ENCODE peak calls at places on chromosomes 2 and 18, in seven cellular contexts. One of them, this sample, is unnamed.

GRCh38 chr18:68428026-68428425 is 286.9 kb downstream of the TMX3 start:
- DNase-seq in heart right ventricle: no peak
- DNase-seq in stimulated activated CD4-positive, alpha-beta T cell treated with anti-CD3 and anti-CD28 coated beads, Interleukin-2, amount 100 ng/mL, for 48 hours: no peak
- DNase-seq in esophagus squamous epithelium: no peak
- DNase-seq in T1000: no peak
- DNase-seq in NCI-H1048: peak; percentile 1
- DNase-seq in SK-N-DZ: no peak
- DNase-seq in this sample: no peak

GRCh38 chr2:241154915-241155314 is 4.6 kb downstream of the PPP1R7 start:
- DNase-seq in heart right ventricle: no peak
- DNase-seq in stimulated activated CD4-positive, alpha-beta T cell treated with anti-CD3 and anti-CD28 coated beads, Interleukin-2, amount 100 ng/mL, for 48 hours: peak; percentile 19
- DNase-seq in esophagus squamous epithelium: no peak
- DNase-seq in T1000: no peak
- DNase-seq in NCI-H1048: no peak
- DNase-seq in SK-N-DZ: no peak
- DNase-seq in this sample: peak; percentile 82

GRCh38 chr2:202102425-202103005 is 29.5 kb downstream of the KIAA2012 start:
- DNase-seq in heart right ventricle: no peak
- DNase-seq in stimulated activated CD4-positive, alpha-beta T cell treated with anti-CD3 and anti-CD28 coated beads, Interleukin-2, amount 100 ng/mL, for 48 hours: no peak
- DNase-seq in esophagus squamous epithelium: no peak
- DNase-seq in T1000: no peak
- DNase-seq in NCI-H1048: no peak
- DNase-seq in SK-N-DZ: no peak
- DNase-seq in this sample: no peak

GRCh38 chr2:96146881-96147592 is 1.8 kb upstream of the DUSP2 start:
- DNase-seq in heart right ventricle: peak; percentile 19
- DNase-seq in stimulated activated CD4-positive, alpha-beta T cell treated with anti-CD3 and anti-CD28 coated beads, Interleukin-2, amount 100 ng/mL, for 48 hours: no peak
- DNase-seq in esophagus squamous epithelium: no peak
- DNase-seq in T1000: no peak
- DNase-seq in NCI-H1048: no peak
- DNase-seq in SK-N-DZ: peak; percentile 86
- DNase-seq in this sample: no peak

GRCh38 chr2:48356701-48357322 is 173.1 kb upstream of the STON1 start:
- DNase-seq in heart right ventricle: no peak
- DNase-seq in stimulated activated CD4-positive, alpha-beta T cell treated with anti-CD3 and anti-CD28 coated beads, Interleukin-2, amount 100 ng/mL, for 48 hours: no peak
- DNase-seq in esophagus squamous epithelium: no peak
- DNase-seq in T1000: no peak
- DNase-seq in NCI-H1048: no peak
- DNase-seq in SK-N-DZ: peak; percentile 15
- DNase-seq in this sample: no peak

GRCh38 chr2:163252199-163252598 is 413.6 kb upstream of the KCNH7 start:
- DNase-seq in heart right ventricle: no peak
- DNase-seq in stimulated activated CD4-positive, alpha-beta T cell treated with anti-CD3 and anti-CD28 coated beads, Interleukin-2, amount 100 ng/mL, for 48 hours: no peak
- DNase-seq in esophagus squamous epithelium: no peak
- DNase-seq in T1000: no peak
- DNase-seq in NCI-H1048: no peak
- DNase-seq in SK-N-DZ: no peak
- DNase-seq in this sample: no peak

GRCh38 chr2:209662091-209662490 is 109.5 kb upstream of the UNC80 start:
- DNase-seq in heart right ventricle: no peak
- DNase-seq in stimulated activated CD4-positive, alpha-beta T cell treated with anti-CD3 and anti-CD28 coated beads, Interleukin-2, amount 100 ng/mL, for 48 hours: no peak
- DNase-seq in esophagus squamous epithelium: no peak
- DNase-seq in T1000: no peak
- DNase-seq in NCI-H1048: no peak
- DNase-seq in SK-N-DZ: peak; percentile 17
- DNase-seq in this sample: peak; percentile 39

GRCh38 chr18:4765401-4765800 is 310.3 kb upstream of the DLGAP1 start:
- DNase-seq in heart right ventricle: no peak
- DNase-seq in stimulated activated CD4-positive, alpha-beta T cell treated with anti-CD3 and anti-CD28 coated beads, Interleukin-2, amount 100 ng/mL, for 48 hours: no peak
- DNase-seq in esophagus squamous epithelium: no peak
- DNase-seq in T1000: no peak
- DNase-seq in NCI-H1048: no peak
- DNase-seq in SK-N-DZ: no peak
- DNase-seq in this sample: no peak

GRCh38 chr18:51151568-51152511 is 45.6 kb downstream of the MEX3C start:
- DNase-seq in heart right ventricle: no peak
- DNase-seq in stimulated activated CD4-positive, alpha-beta T cell treated with anti-CD3 and anti-CD28 coated beads, Interleukin-2, amount 100 ng/mL, for 48 hours: peak; percentile 46
- DNase-seq in esophagus squamous epithelium: no peak
- DNase-seq in T1000: no peak
- DNase-seq in NCI-H1048: no peak
- DNase-seq in SK-N-DZ: peak; percentile 65
- DNase-seq in this sample: peak; percentile 1

GRCh38 chr2:144643537-144644336 is 123.8 kb upstream of the ZEB2 start:
- DNase-seq in heart right ventricle: no peak
- DNase-seq in stimulated activated CD4-positive, alpha-beta T cell treated with anti-CD3 and anti-CD28 coated beads, Interleukin-2, amount 100 ng/mL, for 48 hours: no peak
- DNase-seq in esophagus squamous epithelium: no peak
- DNase-seq in T1000: no peak
- DNase-seq in NCI-H1048: no peak
- DNase-seq in SK-N-DZ: no peak
- DNase-seq in this sample: no peak

GRCh38 chr2:128381001-128381938 is 62.6 kb upstream of the HS6ST1 start:
- DNase-seq in heart right ventricle: no peak
- DNase-seq in stimulated activated CD4-positive, alpha-beta T cell treated with anti-CD3 and anti-CD28 coated beads, Interleukin-2, amount 100 ng/mL, for 48 hours: no peak
- DNase-seq in esophagus squamous epithelium: no peak
- DNase-seq in T1000: no peak
- DNase-seq in NCI-H1048: no peak
- DNase-seq in SK-N-DZ: peak; percentile 31
- DNase-seq in this sample: no peak

GRCh38 chr2:34899079-34899478 is 1300.0 kb upstream of the FAM98A start:
- DNase-seq in heart right ventricle: no peak
- DNase-seq in stimulated activated CD4-positive, alpha-beta T cell treated with anti-CD3 and anti-CD28 coated beads, Interleukin-2, amount 100 ng/mL, for 48 hours: no peak
- DNase-seq in esophagus squamous epithelium: no peak
- DNase-seq in T1000: no peak
- DNase-seq in NCI-H1048: no peak
- DNase-seq in SK-N-DZ: no peak
- DNase-seq in this sample: no peak

GRCh38 chr2:235467586-235467985 is 26.3 kb upstream of the AGAP1 start:
- DNase-seq in heart right ventricle: no peak
- DNase-seq in stimulated activated CD4-positive, alpha-beta T cell treated with anti-CD3 and anti-CD28 coated beads, Interleukin-2, amount 100 ng/mL, for 48 hours: no peak
- DNase-seq in esophagus squamous epithelium: no peak
- DNase-seq in T1000: no peak
- DNase-seq in NCI-H1048: no peak
- DNase-seq in SK-N-DZ: no peak
- DNase-seq in this sample: no peak

This sample was measured in caudate nucleus.